ENCODE peak calls at places on chromosomes 6 and 20, in six cellular contexts. X is CD4-positive, alpha-beta memory T cell; O is neural progenitor cell; D is lower lobe of right lung; K is fibroblast of lung; J is left ventricle myocardium inferior. F is an unnamed sample. For H3K4me1, the result is how much of the 10 kb centered on the place peaks cover.

GRCh38 chr6:21611485-21611884 is 17.9 kb downstream of the SOX4 start:
- DNase-seq in D (no peak), K (no peak), O (no peak), X (no peak), J (no peak), F (no peak)

GRCh38 chr6:45423901-45424627 is 46.3 kb upstream of the SUPT3H start:
- DNase-seq in X (no peak), D (peak), O (peak), K (peak), J (peak), F (no peak)

GRCh38 chr6:17877890-17878440 is 109.5 kb downstream of the KIF13A start:
- DNase-seq in O (no peak), X (no peak), J (no peak), D (no peak), K (no peak), F (no peak)

GRCh38 chr20:9483131-9483530 is 31.3 kb upstream of the LAMP5 start:
- DNase-seq in O (no peak), K (no peak), D (no peak), X (no peak), J (no peak), F (no peak)

GRCh38 chr6:41704656-41705328 is 30.6 kb downstream of the TFEB start:
- DNase-seq in O (no peak), K (no peak), D (no peak), X (no peak), J (no peak), F (no peak)

GRCh38 chr20:56629464-56630085 is 469 bp downstream of the TFAP2C start:
- DNase-seq in O (peak), K (no peak), D (no peak), J (no peak), X (no peak), F (no peak)

GRCh38 chr6:37988696-37989095 is 169.2 kb downstream of the ZFAND3 start:
- DNase-seq in K (peak), J (no peak), O (no peak), X (no peak), D (no peak), F (no peak)

GRCh38 chr6:40159865-40160264 is 225.6 kb upstream of the MOCS1 start:
- DNase-seq in K (no peak), X (no peak), O (no peak), J (no peak), D (no peak), F (no peak)

GRCh38 chr6:125802943-125803377 is 12.2 kb downstream of the NCOA7 start:
- DNase-seq in J (no peak), X (no peak), D (no peak), O (no peak), K (peak), F (no peak)

GRCh38 chr6:10526156-10526555 is 5.0 kb downstream of the GCNT2 start:
- DNase-seq in X (no peak), K (peak), D (no peak), J (no peak), O (no peak), F (no peak)

GRCh38 chr6:111253999-111254778 is 166.9 kb downstream of the SLC16A10 start:
- DNase-seq in D (no peak), K (no peak), O (no peak), J (no peak), X (no peak), F (no peak)

GRCh38 chr6:125986956-125987617 is 747 bp downstream of the TRMT11 start:
- DNase-seq in K (peak), O (no peak), D (no peak), X (no peak), J (no peak), F (no peak)

GRCh38 chr6:81166770-81167169 is 585.7 kb downstream of the TENT5A start:
- DNase-seq in K (peak), O (no peak), D (no peak), X (no peak), J (no peak), F (no peak)

GRCh38 chr6:100065348-100065747 is 71.3 kb upstream of the MCHR2 start:
- DNase-seq in D (no peak), K (no peak), X (no peak), J (no peak), O (no peak), F (no peak)

GRCh38 chr6:148745926-148746325 is 904 bp upstream of the UST start:
- DNase-seq in X (no peak), O (no peak), J (no peak), K (peak), D (no peak), F (no peak)

GRCh38 chr20:44028868-44029847 is 114.5 kb downstream of the TOX2 start:
- DNase-seq in D (no peak), O (no peak), X (no peak), J (no peak), K (no peak), F (peak)

GRCh38 chr6:162675503-162675902 is 52.1 kb downstream of the PRKN start:
- DNase-seq in O (no peak), D (no peak), J (no peak), K (no peak), X (no peak), F (no peak)

GRCh38 chr20:19858972-19859371 is 100.9 kb downstream of the RIN2 start:
- DNase-seq in X (no peak), D (no peak), K (peak), J (no peak), O (no peak), F (no peak)

GRCh38 chr6:41408982-41409381 is 73.6 kb downstream of the NCR2 start:
- DNase-seq in K (no peak), X (no peak), D (no peak), J (no peak), O (peak), F (no peak)

GRCh38 chr6:2970753-2971419 is 481 bp downstream of the SERPINB6 start:
- DNase-seq in X (peak), K (peak), O (peak), D (peak), J (peak), F (peak)

GRCh38 chr20:3784226-3784853 is 2.2 kb downstream of the CENPB start:
- DNase-seq in X (no peak), O (no peak), K (no peak), D (peak), J (no peak), F (no peak)

GRCh38 chr20:3783516-3784225 is 2.4 kb upstream of the SPEF1 start:
- DNase-seq in D (peak), K (no peak), J (no peak), X (no peak), O (no peak), F (no peak)

GRCh38 chr20:3783068-3783489 is 1.8 kb upstream of the SPEF1 start:
- DNase-seq in X (no peak), K (no peak), D (peak), O (no peak), J (no peak), F (no peak)

GRCh38 chr20:3781153-3781910 is at the start of gene SPEF1:
- DNase-seq in J (peak), X (peak), K (peak), D (peak), O (peak), F (peak)

GRCh38 chr20:3782597-3782996 is 1.3 kb upstream of the SPEF1 start:
- DNase-seq in X (no peak), K (no peak), O (no peak), D (peak), J (no peak), F (no peak)
- H3K4me1 ChIP-seq in X (half or more), K (under half), O (under half), D (half or more), J (half or more), F (under half)

GRCh38 chr6:163702736-163703135 is 288.2 kb downstream of the QKI start:
- DNase-seq in X (no peak), J (no peak), K (no peak), D (no peak), O (no peak), F (no peak)
- H3K4me1 ChIP-seq in X (under half), J (under half), K (under half), D (under half), O (under half), F (under half)

DNA sequence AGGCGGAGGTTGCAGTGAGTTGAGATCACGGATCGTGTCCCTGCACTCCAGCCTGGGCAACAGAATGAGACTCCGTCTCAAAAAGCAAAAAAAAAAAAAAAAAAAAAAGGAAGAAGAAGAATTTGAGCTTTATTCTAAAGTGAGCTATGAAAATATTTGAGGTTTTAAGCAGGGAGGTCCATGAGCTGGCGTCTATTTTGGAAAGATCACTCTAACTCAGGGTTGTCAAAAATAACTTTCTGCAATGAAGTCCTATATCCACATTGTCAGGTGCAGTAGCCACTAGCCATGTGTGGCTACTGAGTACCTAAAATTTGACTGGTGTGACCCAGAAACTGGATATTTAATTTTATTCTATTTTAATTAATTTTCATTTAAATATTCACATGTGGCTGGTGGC is 217.1 kb downstream of the PTPRT start:
- DNase-seq in X (no peak), D (no peak), K (no peak), J (no peak), O (no peak), F (no peak)
- H3K4me1 ChIP-seq in X (under half), D (under half), K (under half), J (under half), O (under half), F (under half)

GRCh38 chr6:5997420-5998093 is 9.2 kb downstream of the NRN1 start:
- DNase-seq in X (no peak), O (peak), D (peak), K (no peak), J (no peak), F (no peak)
- H3K4me1 ChIP-seq in X (half or more), O (under half), D (under half), K (under half), J (half or more), F (half or more)

GRCh38 chr6:36702656-36703055 is 5.0 kb downstream of the RAB44 start:
- DNase-seq in D (no peak), X (no peak), O (no peak), K (no peak), J (no peak), F (no peak)
- H3K4me1 ChIP-seq in D (under half), X (under half), O (under half), K (under half), J (under half), F (under half)

DNA sequence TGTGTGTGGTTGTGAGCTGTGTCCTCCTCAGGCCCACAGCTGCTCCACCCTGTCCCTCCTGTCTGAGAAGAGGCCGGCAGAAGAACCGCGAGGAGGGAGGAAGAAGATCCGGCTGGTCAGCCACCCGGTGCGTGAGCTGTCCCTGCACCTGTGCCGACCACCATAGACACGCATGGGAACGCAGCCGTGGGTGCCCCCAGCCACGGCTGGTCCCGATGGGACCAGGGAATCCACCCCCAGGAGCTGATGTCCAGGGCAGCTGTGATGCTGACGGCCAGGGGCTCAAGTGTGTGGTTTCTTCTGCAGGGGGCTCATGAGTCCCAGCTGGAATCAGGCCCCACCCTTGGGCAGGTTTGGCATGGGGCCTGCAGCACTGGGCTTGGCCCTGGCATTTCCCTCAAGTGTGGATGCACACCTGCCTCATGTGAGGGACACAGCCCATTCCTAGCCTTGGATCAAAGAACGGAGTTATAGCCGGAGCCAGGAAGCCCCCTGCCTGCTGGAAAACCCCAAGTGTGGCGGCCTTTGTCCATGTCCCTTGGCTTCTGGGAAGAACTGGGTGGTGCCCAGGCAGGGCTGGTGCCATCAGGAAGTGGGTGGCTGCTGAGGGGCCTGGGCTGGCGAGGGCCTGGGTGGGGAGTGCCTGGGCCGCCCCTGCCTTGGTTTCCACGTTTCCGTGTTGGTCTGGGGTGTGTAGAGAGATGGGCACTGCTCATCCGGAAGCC is 4.6 kb upstream of the TNFRSF6B start:
- DNase-seq in X (no peak), O (no peak), J (no peak), K (no peak), D (peak), F (no peak)
- H3K4me1 ChIP-seq in X (under half), O (under half), J (half or more), K (under half), D (half or more), F (under half)

DNA sequence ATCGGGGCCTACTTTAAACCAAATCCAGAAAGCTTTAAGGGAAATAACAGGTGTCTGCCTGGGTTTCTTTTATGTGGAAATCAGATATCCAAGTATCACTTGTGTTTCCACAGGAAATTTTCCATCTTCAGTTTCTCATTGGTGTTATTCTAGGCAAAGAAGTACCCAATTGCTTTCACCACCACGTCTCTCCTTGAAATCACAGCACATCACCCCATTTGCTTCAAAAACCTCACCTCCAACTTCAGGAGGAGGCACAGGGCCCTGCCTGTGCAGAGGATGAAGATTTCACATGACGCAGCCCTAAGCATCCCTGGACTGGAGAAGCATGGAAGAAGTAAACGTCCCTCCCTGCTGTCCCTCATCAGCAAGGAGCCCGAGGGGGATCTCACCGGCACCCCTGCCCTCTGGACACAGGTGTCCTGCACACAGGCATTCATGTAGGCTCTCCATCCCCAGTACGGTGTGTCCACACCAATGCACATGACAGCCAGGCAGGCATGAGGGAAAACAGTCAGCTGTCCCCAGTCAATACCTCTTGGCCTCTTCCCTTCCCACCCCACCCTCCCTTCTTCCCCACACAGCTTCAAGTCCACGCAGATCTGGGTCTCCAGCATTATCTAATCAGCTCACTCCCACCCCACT is 182.2 kb downstream of the TBXT start:
- DNase-seq in X (no peak), K (no peak), D (no peak), J (no peak), O (no peak), F (no peak)
- H3K4me1 ChIP-seq in X (under half), K (under half), D (under half), J (under half), O (under half), F (under half)

GRCh38 chr6:34551720-34552119 is 4.4 kb downstream of the SPDEF start:
- DNase-seq in X (no peak), D (no peak), K (no peak), J (no peak), O (no peak), F (no peak)

GRCh38 chr6:34552620-34553019 is 3.5 kb downstream of the SPDEF start:
- DNase-seq in K (no peak), J (no peak), O (no peak), X (no peak), D (no peak), F (no peak)

GRCh38 chr6:34549056-34549803 is 6.9 kb downstream of the SPDEF start:
- DNase-seq in D (no peak), O (peak), X (no peak), K (no peak), J (no peak), F (no peak)

GRCh38 chr6:34547921-34548644 is 8.0 kb downstream of the SPDEF start:
- DNase-seq in K (no peak), J (no peak), D (no peak), O (no peak), X (no peak), F (no peak)

DNA sequence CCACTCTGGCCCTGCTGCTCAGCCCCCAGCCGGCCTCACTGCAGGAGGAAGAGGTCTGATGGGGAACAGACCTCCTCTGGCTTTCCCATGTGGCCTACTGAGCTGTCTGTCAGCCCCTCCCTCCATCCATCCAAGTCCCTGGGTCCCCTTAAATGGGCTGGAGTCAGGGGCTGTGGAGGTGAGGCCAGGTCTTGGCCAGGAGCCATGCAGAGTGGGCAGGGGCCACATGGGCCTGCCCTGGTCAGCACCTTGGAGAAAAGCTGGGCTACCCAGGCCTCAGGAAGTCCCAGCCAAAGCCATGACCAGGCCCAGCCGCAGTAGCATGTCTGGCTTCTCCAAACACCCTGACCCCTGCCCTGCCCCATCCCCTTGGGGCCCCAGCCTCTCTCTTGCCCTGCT is 6.3 kb downstream of the SPDEF start:
- DNase-seq in X (no peak), J (no peak), D (no peak), K (no peak), O (no peak), F (no peak)
- H3K4me1 ChIP-seq in X (under half), J (under half), D (under half), K (under half), O (under half), F (under half)

F was measured in CD8-positive, alpha-beta T cell.